ENCODE peak calls at places on chromosomes 12 and 14, in six cellular contexts. One of them, this sample, is unnamed.

GRCh38 chr14:33848706-33849454 is 102.0 kb downstream of the EGLN3 start:
- DNase-seq in MM.1S: no peak
- DNase-seq in cardiac muscle cell: peak; percentile 77
- DNase-seq in IMR-90: peak; percentile 10
- DNase-seq in effector memory CD4-positive, alpha-beta T cell: no peak
- DNase-seq in tibial nerve: no peak
- DNase-seq in this sample: no peak

GRCh38 chr12:41514050-41514449 is 325.9 kb downstream of the PDZRN4 start:
- DNase-seq in MM.1S: peak; percentile 16
- DNase-seq in effector memory CD4-positive, alpha-beta T cell: no peak
- DNase-seq in IMR-90: no peak
- DNase-seq in cardiac muscle cell: no peak
- DNase-seq in tibial nerve: no peak
- DNase-seq in this sample: no peak

GRCh38 chr12:107351716-107352115 is 258.4 kb upstream of the CRY1 start:
- DNase-seq in MM.1S: no peak
- DNase-seq in tibial nerve: no peak
- DNase-seq in cardiac muscle cell: no peak
- DNase-seq in IMR-90: peak; percentile 36
- DNase-seq in effector memory CD4-positive, alpha-beta T cell: no peak
- DNase-seq in this sample: no peak

GRCh38 chr14:100740931-100741330 is 14.2 kb downstream of the DLK1 start:
- DNase-seq in effector memory CD4-positive, alpha-beta T cell: no peak
- DNase-seq in MM.1S: no peak
- DNase-seq in cardiac muscle cell: no peak
- DNase-seq in IMR-90: no peak
- DNase-seq in tibial nerve: no peak
- DNase-seq in this sample: no peak

GRCh38 chr12:1644523-1645438 is 15.8 kb downstream of the WNT5B start:
- DNase-seq in tibial nerve: peak; percentile 73
- DNase-seq in MM.1S: no peak
- DNase-seq in IMR-90: peak; percentile 91
- DNase-seq in effector memory CD4-positive, alpha-beta T cell: no peak
- DNase-seq in cardiac muscle cell: peak; percentile 83
- DNase-seq in this sample: no peak

GRCh38 chr12:25835385-25835784 is 123.1 kb upstream of the RASSF8 start:
- DNase-seq in cardiac muscle cell: no peak
- DNase-seq in IMR-90: no peak
- DNase-seq in tibial nerve: no peak
- DNase-seq in effector memory CD4-positive, alpha-beta T cell: no peak
- DNase-seq in MM.1S: no peak
- DNase-seq in this sample: no peak

GRCh38 chr14:94129111-94129757 is at the start of gene IFI27L2:
- DNase-seq in cardiac muscle cell: peak; percentile 90
- DNase-seq in IMR-90: peak; percentile 73
- DNase-seq in effector memory CD4-positive, alpha-beta T cell: peak; percentile 40
- DNase-seq in tibial nerve: peak; percentile 67
- DNase-seq in MM.1S: peak; percentile 67
- DNase-seq in this sample: peak; percentile 34

GRCh38 chr14:101586531-101587402 is 25.5 kb downstream of the DIO3 start:
- DNase-seq in IMR-90: no peak
- DNase-seq in effector memory CD4-positive, alpha-beta T cell: no peak
- DNase-seq in MM.1S: no peak
- DNase-seq in tibial nerve: no peak
- DNase-seq in cardiac muscle cell: no peak
- DNase-seq in this sample: no peak

GRCh38 chr12:62899568-62900390 is 35.2 kb downstream of the PPM1H start:
- DNase-seq in effector memory CD4-positive, alpha-beta T cell: no peak
- DNase-seq in MM.1S: no peak
- DNase-seq in IMR-90: no peak
- DNase-seq in tibial nerve: no peak
- DNase-seq in cardiac muscle cell: no peak
- DNase-seq in this sample: no peak

GRCh38 chr14:102320033-102320660 is 601 bp downstream of the ZNF839 start:
- DNase-seq in tibial nerve: peak; percentile 24
- DNase-seq in effector memory CD4-positive, alpha-beta T cell: no peak
- DNase-seq in IMR-90: peak; percentile 56
- DNase-seq in MM.1S: peak; percentile 14
- DNase-seq in cardiac muscle cell: peak; percentile 54
- DNase-seq in this sample: no peak

GRCh38 chr12:754238-754816 is 1.9 kb downstream of the WNK1 start:
- DNase-seq in effector memory CD4-positive, alpha-beta T cell: no peak
- DNase-seq in tibial nerve: peak; percentile 7
- DNase-seq in cardiac muscle cell: peak; percentile 17
- DNase-seq in MM.1S: no peak
- DNase-seq in IMR-90: no peak
- DNase-seq in this sample: peak; percentile 44

GRCh38 chr12:124764870-124765570 is 98.6 kb downstream of the SCARB1 start:
- DNase-seq in effector memory CD4-positive, alpha-beta T cell: no peak
- DNase-seq in MM.1S: no peak
- DNase-seq in cardiac muscle cell: peak; percentile 98
- DNase-seq in tibial nerve: peak; percentile 72
- DNase-seq in IMR-90: peak; percentile 89
- DNase-seq in this sample: no peak

GRCh38 chr12:1093166-1093751 is 102.2 kb downstream of the ERC1 start:
- DNase-seq in tibial nerve: peak; percentile 74
- DNase-seq in MM.1S: peak; percentile 64
- DNase-seq in IMR-90: peak; percentile 67
- DNase-seq in cardiac muscle cell: peak; percentile 77
- DNase-seq in effector memory CD4-positive, alpha-beta T cell: no peak
- DNase-seq in this sample: peak; percentile 52

GRCh38 chr14:22551597-22551982 is 37.4 kb downstream of the DAD1 start:
- DNase-seq in cardiac muscle cell: no peak
- DNase-seq in effector memory CD4-positive, alpha-beta T cell: no peak
- DNase-seq in IMR-90: no peak
- DNase-seq in MM.1S: no peak
- DNase-seq in tibial nerve: no peak
- DNase-seq in this sample: no peak

GRCh38 chr12:105228494-105228893 is 7.5 kb downstream of the APPL2 start:
- DNase-seq in effector memory CD4-positive, alpha-beta T cell: no peak
- DNase-seq in tibial nerve: no peak
- DNase-seq in MM.1S: peak; percentile 93
- DNase-seq in IMR-90: peak; percentile 80
- DNase-seq in cardiac muscle cell: peak; percentile 58
- DNase-seq in this sample: no peak

GRCh38 chr12:96085475-96085874 is 50.1 kb upstream of the LTA4H start:
- DNase-seq in MM.1S: no peak
- DNase-seq in cardiac muscle cell: no peak
- DNase-seq in effector memory CD4-positive, alpha-beta T cell: no peak
- DNase-seq in tibial nerve: no peak
- DNase-seq in IMR-90: no peak
- DNase-seq in this sample: no peak

GRCh38 chr12:30795410-30795659 is 40.6 kb upstream of the CAPRIN2 start:
- DNase-seq in cardiac muscle cell: no peak
- DNase-seq in MM.1S: no peak
- DNase-seq in IMR-90: no peak
- DNase-seq in effector memory CD4-positive, alpha-beta T cell: no peak
- DNase-seq in tibial nerve: no peak
- DNase-seq in this sample: no peak

GRCh38 chr12:113422030-113422900 is at the start of gene SDSL:
- DNase-seq in IMR-90: peak; percentile 80
- DNase-seq in MM.1S: peak; percentile 64
- DNase-seq in effector memory CD4-positive, alpha-beta T cell: no peak
- DNase-seq in tibial nerve: peak; percentile 56
- DNase-seq in cardiac muscle cell: peak; percentile 88
- DNase-seq in this sample: no peak

GRCh38 chr12:85057370-85057963 is 21.3 kb downstream of the LRRIQ1 start:
- DNase-seq in effector memory CD4-positive, alpha-beta T cell: no peak
- DNase-seq in tibial nerve: peak; percentile 55
- DNase-seq in IMR-90: peak; percentile 41
- DNase-seq in MM.1S: peak; percentile 56
- DNase-seq in cardiac muscle cell: peak; percentile 67
- DNase-seq in this sample: peak; percentile 11

GRCh38 chr12:53866727-53867126 is 71.9 kb upstream of the HOXC13 start:
- DNase-seq in cardiac muscle cell: no peak
- DNase-seq in MM.1S: no peak
- DNase-seq in IMR-90: no peak
- DNase-seq in effector memory CD4-positive, alpha-beta T cell: no peak
- DNase-seq in tibial nerve: no peak
- DNase-seq in this sample: no peak

GRCh38 chr12:124174949-124175348 is 119.9 kb upstream of the RFLNA start:
- DNase-seq in cardiac muscle cell: no peak
- DNase-seq in IMR-90: no peak
- DNase-seq in MM.1S: no peak
- DNase-seq in tibial nerve: no peak
- DNase-seq in effector memory CD4-positive, alpha-beta T cell: no peak
- DNase-seq in this sample: no peak

GRCh38 chr14:85516239-85517112 is 13.5 kb upstream of the FLRT2 start:
- DNase-seq in MM.1S: no peak
- DNase-seq in IMR-90: peak; percentile 88
- DNase-seq in cardiac muscle cell: peak; percentile 91
- DNase-seq in effector memory CD4-positive, alpha-beta T cell: no peak
- DNase-seq in tibial nerve: no peak
- DNase-seq in this sample: no peak

GRCh38 chr12:107775093-107775721 is 703 bp downstream of the ASCL4 start:
- DNase-seq in cardiac muscle cell: no peak
- DNase-seq in IMR-90: no peak
- DNase-seq in MM.1S: no peak
- DNase-seq in tibial nerve: no peak
- DNase-seq in effector memory CD4-positive, alpha-beta T cell: no peak
- DNase-seq in this sample: no peak

GRCh38 chr12:45268672-45269406 is 52.9 kb downstream of the ANO6 start:
- DNase-seq in MM.1S: peak; percentile 9
- DNase-seq in tibial nerve: peak; percentile 67
- DNase-seq in cardiac muscle cell: peak; percentile 94
- DNase-seq in effector memory CD4-positive, alpha-beta T cell: no peak
- DNase-seq in IMR-90: peak; percentile 82
- DNase-seq in this sample: no peak

GRCh38 chr12:50182461-50182860 is 15.3 kb upstream of the CERS5 start:
- DNase-seq in MM.1S: no peak
- DNase-seq in cardiac muscle cell: no peak
- DNase-seq in effector memory CD4-positive, alpha-beta T cell: no peak
- DNase-seq in IMR-90: no peak
- DNase-seq in tibial nerve: no peak
- DNase-seq in this sample: no peak

GRCh38 chr12:10717410-10717809 is 5.7 kb downstream of the YBX3 start:
- DNase-seq in effector memory CD4-positive, alpha-beta T cell: no peak
- DNase-seq in IMR-90: peak; percentile 28
- DNase-seq in cardiac muscle cell: peak; percentile 40
- DNase-seq in tibial nerve: no peak
- DNase-seq in MM.1S: no peak
- DNase-seq in this sample: no peak
- H3K4me3 ChIP-seq in effector memory CD4-positive, alpha-beta T cell: no peak overlapping the region
- H3K4me3 ChIP-seq in IMR-90: peak overlapping the region; percentile 5
- H3K4me3 ChIP-seq in cardiac muscle cell: no peak overlapping the region
- H3K4me3 ChIP-seq in tibial nerve: no peak overlapping the region
- H3K4me3 ChIP-seq in MM.1S: no peak overlapping the region
- H3K4me3 ChIP-seq in this sample: no peak overlapping the region

DNA sequence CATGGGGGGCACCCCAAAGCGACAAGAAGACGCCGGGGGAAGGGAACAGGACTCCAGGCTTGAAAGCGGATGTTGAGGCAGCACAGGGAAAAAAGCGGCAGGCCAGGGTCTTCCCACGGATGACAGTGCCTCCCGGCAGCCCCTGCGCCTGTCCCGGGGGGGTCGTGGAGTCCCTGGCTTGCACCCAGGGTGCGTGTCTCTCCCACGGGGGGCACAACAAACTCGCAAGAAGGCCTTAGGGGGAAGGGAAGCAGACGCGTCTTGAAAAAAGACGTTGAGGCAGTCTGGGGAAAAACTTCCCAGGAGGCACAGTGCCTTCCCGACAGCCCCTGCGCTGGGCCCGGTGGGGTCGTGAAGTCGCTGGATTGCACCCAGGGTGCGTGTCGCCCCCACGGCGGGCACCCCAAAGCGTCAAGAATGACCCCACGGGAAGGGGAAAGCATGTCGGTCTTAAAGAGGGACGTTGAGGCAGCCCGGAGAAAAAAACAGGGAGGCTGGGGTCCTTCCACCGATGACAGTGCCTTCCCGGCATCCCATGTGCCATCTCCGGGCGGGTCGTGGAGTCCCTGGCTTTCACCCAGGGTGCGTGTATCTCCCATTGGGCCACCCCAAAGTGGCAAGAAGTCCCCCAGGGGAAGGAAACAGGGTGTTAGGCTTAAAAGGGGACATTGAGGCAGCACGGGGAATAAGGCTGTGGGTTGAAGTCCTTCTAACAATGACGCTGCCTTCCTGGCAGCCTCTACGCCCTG is 159.9 kb upstream of the ALG10B start:
- DNase-seq in IMR-90: no peak
- DNase-seq in tibial nerve: no peak
- DNase-seq in cardiac muscle cell: no peak
- DNase-seq in effector memory CD4-positive, alpha-beta T cell: no peak
- DNase-seq in MM.1S: no peak
- DNase-seq in this sample: no peak
- H3K9me3 ChIP-seq in IMR-90: peaks cover 65% of the 10 kb centered on the region
- H3K9me3 ChIP-seq in tibial nerve: no peaks in the 10 kb centered on the region
- H3K9me3 ChIP-seq in cardiac muscle cell: no peaks in the 10 kb centered on the region
- H3K9me3 ChIP-seq in effector memory CD4-positive, alpha-beta T cell: no peaks in the 10 kb centered on the region
- H3K9me3 ChIP-seq in MM.1S: no peaks in the 10 kb centered on the region
- H3K9me3 ChIP-seq in this sample: no peaks in the 10 kb centered on the region

GRCh38 chr12:116298578-116298977 is 21.1 kb upstream of the MED13L start:
- DNase-seq in effector memory CD4-positive, alpha-beta T cell: no peak
- DNase-seq in tibial nerve: no peak
- DNase-seq in IMR-90: no peak
- DNase-seq in cardiac muscle cell: no peak
- DNase-seq in MM.1S: no peak
- DNase-seq in this sample: no peak

GRCh38 chr12:116302200-116303075 is 24.9 kb upstream of the MED13L start:
- DNase-seq in IMR-90: no peak
- DNase-seq in tibial nerve: peak; percentile 42
- DNase-seq in effector memory CD4-positive, alpha-beta T cell: no peak
- DNase-seq in cardiac muscle cell: no peak
- DNase-seq in MM.1S: no peak
- DNase-seq in this sample: no peak

GRCh38 chr12:116299064-116299463 is 21.6 kb upstream of the MED13L start:
- DNase-seq in IMR-90: no peak
- DNase-seq in MM.1S: no peak
- DNase-seq in effector memory CD4-positive, alpha-beta T cell: no peak
- DNase-seq in tibial nerve: no peak
- DNase-seq in cardiac muscle cell: no peak
- DNase-seq in this sample: no peak

GRCh38 chr12:116297224-116297834 is 19.8 kb upstream of the MED13L start:
- DNase-seq in tibial nerve: no peak
- DNase-seq in MM.1S: no peak
- DNase-seq in cardiac muscle cell: no peak
- DNase-seq in effector memory CD4-positive, alpha-beta T cell: no peak
- DNase-seq in IMR-90: no peak
- DNase-seq in this sample: no peak

GRCh38 chr12:116299548-116300150 is 22.2 kb upstream of the MED13L start:
- DNase-seq in IMR-90: peak; percentile 32
- DNase-seq in MM.1S: no peak
- DNase-seq in effector memory CD4-positive, alpha-beta T cell: no peak
- DNase-seq in tibial nerve: no peak
- DNase-seq in cardiac muscle cell: peak; percentile 74
- DNase-seq in this sample: no peak
- H3K4me3 ChIP-seq in IMR-90: no peak overlapping the region
- H3K4me3 ChIP-seq in MM.1S: no peak overlapping the region
- H3K4me3 ChIP-seq in effector memory CD4-positive, alpha-beta T cell: no peak overlapping the region
- H3K4me3 ChIP-seq in tibial nerve: no peak overlapping the region
- H3K4me3 ChIP-seq in cardiac muscle cell: no peak overlapping the region
- H3K4me3 ChIP-seq in this sample: no peak overlapping the region

DNA sequence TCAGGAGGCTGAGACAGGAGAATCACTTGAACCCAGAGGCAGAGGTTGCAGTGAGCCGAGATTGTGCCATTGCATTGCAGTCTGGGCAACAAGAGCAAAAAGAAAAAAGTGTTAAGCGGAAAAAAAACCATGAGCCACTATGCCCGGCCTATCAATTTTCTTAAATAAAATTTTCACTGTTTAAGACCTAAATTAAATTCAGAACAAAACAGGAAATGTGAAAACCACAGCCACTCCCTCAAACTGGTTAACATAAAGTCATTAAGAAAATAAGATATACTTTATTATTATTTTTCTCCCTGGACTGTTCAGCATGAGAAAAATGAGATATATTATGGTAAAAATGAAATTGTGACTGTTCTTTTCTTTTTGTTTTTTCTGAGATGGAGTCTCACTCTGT is 44.6 kb upstream of the GCH1 start:
- DNase-seq in cardiac muscle cell: no peak
- DNase-seq in effector memory CD4-positive, alpha-beta T cell: no peak
- DNase-seq in tibial nerve: no peak
- DNase-seq in MM.1S: no peak
- DNase-seq in IMR-90: no peak
- DNase-seq in this sample: no peak
- H3K9me3 ChIP-seq in cardiac muscle cell: no peaks in the 10 kb centered on the region
- H3K9me3 ChIP-seq in effector memory CD4-positive, alpha-beta T cell: no peaks in the 10 kb centered on the region
- H3K9me3 ChIP-seq in tibial nerve: no peaks in the 10 kb centered on the region
- H3K9me3 ChIP-seq in MM.1S: no peaks in the 10 kb centered on the region
- H3K9me3 ChIP-seq in IMR-90: no peaks in the 10 kb centered on the region
- H3K9me3 ChIP-seq in this sample: no peaks in the 10 kb centered on the region

This sample was measured in CD4-positive, alpha-beta memory T cell.